ENCODE peak calls at places on chromosomes 16 and 17, in ten cellular contexts. X is heart left ventricle, V is HCT116, L is sigmoid colon, Q is ovary, R is transverse colon, M is body of pancreas, B is IMR-90, O is tibial nerve, S is right lobe of liver. T is an unnamed sample.

GRCh38 chr16:56944954-56945839 is 13.3 kb downstream of the HERPUD1 start:
- DNase-seq in O (no peak), R (no peak), X (no peak), V (no peak), L (peak; percentile 48), S (no peak), M (peak; percentile 62), Q (peak; percentile 60), B (peak; percentile 69), T (no peak)

GRCh38 chr16:10240854-10241613 is 58.8 kb upstream of the GRIN2A start:
- DNase-seq in R (no peak), X (no peak), S (no peak), M (no peak), V (no peak), L (no peak), Q (no peak), O (no peak), B (no peak), T (no peak)

GRCh38 chr17:6145946-6146345 is 75.8 kb downstream of the WSCD1 start:
- DNase-seq in B (no peak), L (no peak), X (no peak), V (no peak), R (no peak), M (no peak), Q (no peak), O (no peak), S (no peak), T (no peak)

GRCh38 chr17:71286625-71287024 is 834.2 kb upstream of the SOX9 start:
- DNase-seq in V (no peak), S (no peak), B (no peak), X (no peak), Q (no peak), O (no peak), R (no peak), L (no peak), M (no peak), T (no peak)

GRCh38 chr17:81453712-81454111 is 58.5 kb downstream of the BAHCC1 start:
- DNase-seq in M (no peak), Q (no peak), R (no peak), O (no peak), V (no peak), S (no peak), B (no peak), L (no peak), X (no peak), T (no peak)

GRCh38 chr17:72392056-72393010 is 271.5 kb downstream of the SOX9 start:
- DNase-seq in V (no peak), S (no peak), B (peak; percentile 95), X (no peak), L (no peak), Q (no peak), R (no peak), O (no peak), M (no peak), T (no peak)

GRCh38 chr17:50672831-50673551 is 34.7 kb downstream of the ANKRD40 start:
- DNase-seq in V (no peak), R (no peak), S (no peak), O (no peak), B (no peak), M (peak; percentile 95), Q (no peak), X (no peak), L (peak; percentile 53), T (no peak)

GRCh38 chr17:77609553-77610517 is 348.7 kb upstream of the TNRC6C start:
- DNase-seq in S (no peak), B (no peak), X (no peak), M (no peak), Q (no peak), L (peak; percentile 78), R (peak; percentile 20), O (no peak), V (no peak), T (no peak)

GRCh38 chr17:80263253-80264047 is 2.8 kb downstream of the RNF213 start:
- DNase-seq in B (peak; percentile 89), Q (peak; percentile 82), L (peak; percentile 95), V (no peak), M (peak; percentile 90), R (peak; percentile 94), S (peak; percentile 94), X (peak; percentile 83), O (peak; percentile 76), T (peak; percentile 97)

GRCh38 chr17:80264793-80265075 is 4.1 kb downstream of the RNF213 start:
- DNase-seq in Q (no peak), R (no peak), V (no peak), M (no peak), O (no peak), S (no peak), B (no peak), L (no peak), X (no peak), T (no peak)

GRCh38 chr17:80267391-80267790 is 6.7 kb downstream of the RNF213 start:
- DNase-seq in Q (no peak), V (no peak), O (no peak), L (no peak), R (no peak), S (no peak), B (peak; percentile 41), X (no peak), M (no peak), T (no peak)

GRCh38 chr17:80264048-80264792 is 3.6 kb downstream of the RNF213 start:
- DNase-seq in S (no peak), V (no peak), X (no peak), Q (no peak), O (no peak), M (no peak), B (no peak), L (no peak), R (peak; percentile 55), T (peak; percentile 79)

DNA sequence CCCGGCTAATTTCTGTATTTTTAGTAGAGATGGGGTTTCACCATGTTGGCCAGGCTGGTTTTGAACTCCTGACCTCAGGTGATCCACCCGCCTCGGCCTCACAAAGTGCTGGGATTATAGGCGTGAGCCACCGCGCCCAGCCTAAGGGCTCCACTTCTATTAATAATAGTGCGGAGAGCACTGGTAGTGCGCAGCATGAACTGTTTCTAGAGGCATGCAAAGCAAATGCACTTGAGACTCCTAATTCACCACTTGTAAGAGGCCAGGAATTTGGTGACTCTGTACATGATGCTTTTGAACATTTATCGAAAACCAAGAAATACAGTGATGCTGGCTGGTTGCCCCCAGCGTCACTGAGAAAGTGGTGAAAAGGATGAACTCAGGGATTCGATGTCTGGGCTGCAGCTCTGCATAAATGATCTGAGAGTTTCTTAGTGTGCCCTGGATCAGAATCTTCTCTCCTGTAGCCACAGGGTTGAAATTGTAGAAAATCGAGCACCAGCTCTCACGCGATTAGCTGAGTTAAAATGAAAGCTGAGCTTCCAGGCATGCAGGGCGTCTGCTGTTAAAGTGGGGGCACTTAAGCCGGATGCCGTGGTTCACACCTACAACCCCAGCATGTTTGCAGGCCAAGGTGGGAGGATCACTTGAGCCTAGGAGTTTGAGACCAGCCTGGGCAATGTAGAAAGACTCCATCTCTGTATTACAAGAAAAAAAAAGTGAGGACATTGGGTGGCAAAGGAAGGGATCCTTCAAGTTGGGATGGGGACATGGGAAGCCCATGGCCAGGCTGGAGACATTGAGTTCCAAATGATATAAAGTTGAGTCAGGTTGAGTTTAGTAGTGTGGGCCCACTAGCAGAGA is 4.8 kb downstream of the RNF213 start:
- DNase-seq in X (no peak), R (no peak), O (no peak), S (no peak), V (no peak), B (no peak), M (no peak), L (no peak), Q (no peak), T (peak; percentile 51)
- H3K4me3 ChIP-seq in X (peak overlapping the region; percentile 52), R (no peak overlapping the region), O (no peak overlapping the region), S (peak overlapping the region; percentile 54), V (no peak overlapping the region), B (no peak overlapping the region), M (no peak overlapping the region), L (no peak overlapping the region), Q (no peak overlapping the region), T (peak overlapping the region; percentile 14)

DNA sequence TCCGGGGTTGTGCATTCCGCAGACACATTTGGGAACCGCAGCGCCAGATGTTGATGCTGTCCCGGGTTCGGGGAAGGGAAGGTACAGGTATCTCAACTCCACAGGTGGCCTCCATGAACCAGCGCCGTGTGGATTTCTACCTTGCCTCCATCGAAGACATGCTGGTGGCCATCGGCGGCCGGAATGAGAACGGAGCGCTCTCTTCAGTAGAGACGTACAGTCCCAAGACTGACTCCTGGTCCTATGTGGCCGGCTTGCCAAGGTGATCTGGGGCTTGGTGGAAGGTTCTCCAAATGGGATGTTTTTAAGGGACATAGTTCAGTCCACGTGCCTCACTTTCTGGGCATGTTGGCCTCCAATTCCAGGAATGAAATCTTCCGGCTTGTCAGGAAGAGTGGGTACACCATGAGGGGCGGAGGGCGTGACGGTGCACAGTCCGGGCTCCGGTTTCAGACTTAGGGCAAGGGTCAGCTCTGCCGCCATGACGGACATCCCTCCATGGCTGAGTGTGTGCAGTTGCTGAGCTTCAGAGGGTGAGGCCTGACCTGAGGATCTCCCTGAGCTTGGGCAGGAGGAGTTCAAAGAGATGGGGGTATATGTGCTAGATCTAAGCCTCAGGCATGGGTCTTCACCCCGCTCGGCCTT is 11.5 kb downstream of the KLHL36 start:
- DNase-seq in O (no peak), L (no peak), Q (no peak), B (no peak), S (no peak), X (no peak), V (no peak), R (no peak), M (no peak), T (no peak)
- H3K27ac ChIP-seq in O (no peak overlapping the region), L (no peak overlapping the region), Q (no peak overlapping the region), B (no peak overlapping the region), S (no peak overlapping the region), X (no peak overlapping the region), V (no peak overlapping the region), R (no peak overlapping the region), M (no peak overlapping the region), T (no peak overlapping the region)

GRCh38 chr17:46796524-46796923 is 22.0 kb downstream of the WNT3 start:
- DNase-seq in V (no peak), M (no peak), Q (no peak), L (no peak), R (no peak), B (no peak), X (no peak), O (no peak), S (no peak), T (no peak)

GRCh38 chr17:46796080-46796479 is 22.4 kb downstream of the WNT3 start:
- DNase-seq in Q (no peak), O (no peak), X (no peak), L (no peak), R (no peak), B (no peak), S (no peak), M (no peak), V (no peak), T (no peak)

GRCh38 chr17:46794318-46794717 is 24.2 kb downstream of the WNT3 start:
- DNase-seq in L (no peak), M (no peak), O (no peak), R (no peak), Q (no peak), V (no peak), B (no peak), X (no peak), S (no peak), T (no peak)

GRCh38 chr17:46795379-46795952 is 23.0 kb downstream of the WNT3 start:
- DNase-seq in V (peak; percentile 84), O (no peak), X (no peak), R (no peak), B (no peak), M (peak; percentile 51), S (no peak), Q (no peak), L (no peak), T (no peak)

DNA sequence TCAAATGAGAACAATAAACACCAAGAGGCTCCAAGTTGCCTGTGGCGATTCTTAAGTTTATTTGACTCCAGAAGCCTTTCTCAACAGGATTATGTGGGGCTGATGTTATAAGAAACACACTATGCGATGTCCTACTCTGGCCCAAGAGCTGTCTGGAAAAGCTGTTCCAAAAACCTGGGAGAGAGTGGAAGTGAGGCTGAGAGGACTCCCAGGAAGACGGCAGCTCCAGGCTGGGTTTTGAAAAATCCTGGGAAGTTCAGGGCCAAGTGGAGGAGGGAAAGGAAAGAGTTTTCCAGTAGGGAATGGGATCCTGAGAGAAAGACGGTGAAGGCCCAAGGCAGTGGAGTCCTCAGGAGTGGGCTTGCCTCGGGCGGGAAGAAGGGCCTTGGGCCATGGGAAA is 21.4 kb downstream of the WNT3 start:
- DNase-seq in X (no peak), L (no peak), S (no peak), B (no peak), R (no peak), V (no peak), M (no peak), O (no peak), Q (no peak), T (no peak)
- TF ChIP-seq POLR2A in X (no peak), L (no peak), S (no peak), B (no peak), R (no peak), V (no peak), M (no peak), O (no peak), Q (no peak), T (no peak)

GRCh38 chr16:77789646-77790370 is 1.4 kb downstream of the VAT1L start:
- DNase-seq in X (no peak), M (no peak), B (no peak), Q (no peak), R (no peak), O (no peak), L (no peak), S (no peak), V (no peak), T (no peak)

GRCh38 chr16:77786448-77786847 is 1.9 kb upstream of the VAT1L start:
- DNase-seq in B (no peak), M (no peak), S (no peak), Q (no peak), X (no peak), L (no peak), R (no peak), O (no peak), V (no peak), T (no peak)

GRCh38 chr16:77789085-77789611 is 784 bp downstream of the VAT1L start:
- DNase-seq in S (no peak), L (no peak), R (no peak), X (no peak), V (no peak), M (no peak), B (no peak), Q (no peak), O (no peak), T (no peak)

GRCh38 chr16:77787452-77787851 is 912 bp upstream of the VAT1L start:
- DNase-seq in R (no peak), L (no peak), Q (no peak), O (no peak), X (no peak), B (no peak), S (no peak), V (no peak), M (no peak), T (no peak)

DNA sequence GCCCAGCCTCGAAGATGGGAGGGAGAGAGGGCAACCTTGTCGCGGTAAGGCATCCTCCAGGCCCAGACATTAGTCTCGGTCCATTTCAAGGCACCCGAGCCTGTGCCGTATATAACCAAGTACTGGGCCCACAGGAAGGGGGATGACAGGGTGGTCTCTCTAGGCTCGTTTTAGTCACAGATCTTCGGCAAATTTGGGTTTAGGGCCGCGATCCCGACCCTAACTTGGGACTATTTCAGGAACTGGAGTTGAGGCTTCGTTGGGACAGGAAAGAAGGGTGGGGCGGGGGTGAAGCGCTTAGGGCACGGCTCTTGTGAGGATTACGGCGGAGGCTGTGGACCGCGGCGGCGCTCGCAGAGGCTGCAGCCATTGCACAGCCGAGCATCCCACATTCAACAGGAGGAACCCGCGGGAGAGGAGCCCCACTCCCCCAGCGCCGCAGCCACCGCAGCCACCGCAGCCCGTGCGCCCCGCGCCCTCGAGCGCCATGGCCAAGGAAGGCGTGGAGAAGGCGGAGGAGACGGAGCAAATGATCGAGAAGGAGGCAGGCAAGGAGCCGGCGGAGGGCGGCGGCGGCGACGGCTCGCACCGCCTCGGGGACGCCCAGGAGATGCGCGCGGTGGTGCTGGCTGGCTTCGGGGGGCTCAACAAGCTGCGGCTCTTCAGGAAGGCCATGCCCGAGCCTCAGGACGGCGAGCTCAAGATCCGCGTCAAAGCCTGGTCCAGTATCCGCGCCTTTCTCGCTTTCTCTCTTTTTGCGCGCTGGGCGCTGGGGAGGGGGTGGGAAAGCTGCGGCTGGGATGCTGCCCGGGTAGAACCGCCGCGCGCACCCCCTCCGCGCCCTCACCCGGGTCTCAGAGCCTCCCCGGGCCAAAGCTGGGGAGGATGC is at the start of gene VAT1L:
- DNase-seq in V (no peak), Q (no peak), R (no peak), X (no peak), M (no peak), O (no peak), L (no peak), B (peak; percentile 63), S (no peak), T (no peak)
- H3K4me3 ChIP-seq in V (no peak within 1 kb of the TSS), Q (peak within 1 kb of the TSS; percentile 28), R (peak within 1 kb of the TSS; percentile 58), X (peak within 1 kb of the TSS; percentile 64), M (no peak within 1 kb of the TSS), O (peak within 1 kb of the TSS; percentile 52), L (peak within 1 kb of the TSS; percentile 41), B (peak within 1 kb of the TSS; percentile 93), S (peak within 1 kb of the TSS; percentile 51), T (peak within 1 kb of the TSS; percentile 44)